ENCODE peak calls at places on chromosome 18, in ten cellular contexts. H is heart right ventricle; I is HTR-8/SVneo; G is COR-L47; U is GDM1; O is SW 1271; M is activated CD4-positive, alpha-beta T cell treated with anti-CD3 and anti-CD28 coated beads for 36 hours; W is astrocyte of the spinal cord; X is fibroblast of lung; T is amniotic stem cell. C is an unnamed sample.

GRCh38 chr18:67290421-67290820 is 226.1 kb downstream of the DSEL start:
- DNase-seq in H (no peak), I (no peak), G (no peak), U (no peak), O (no peak), M (no peak), W (no peak), X (peak), T (no peak), C (peak)

GRCh38 chr18:31863103-31863502 is 79.8 kb downstream of the TRAPPC8 start:
- DNase-seq in H (no peak), I (no peak), G (no peak), U (no peak), O (no peak), M (no peak), W (no peak), X (no peak), T (no peak), C (no peak)

GRCh38 chr18:58806826-58807714 is 57.6 kb upstream of the ZNF532 start:
- DNase-seq in H (no peak), I (no peak), G (no peak), U (no peak), O (no peak), M (peak), W (no peak), X (no peak), T (no peak), C (no peak)

GRCh38 chr18:13548106-13548819 is 178.1 kb downstream of the FAM210A start:
- DNase-seq in H (no peak), I (no peak), G (no peak), U (no peak), O (no peak), M (peak), W (no peak), X (no peak), T (no peak), C (no peak)

GRCh38 chr18:46622999-46623398 is 34.0 kb downstream of the LOXHD1 start:
- DNase-seq in H (no peak), I (no peak), G (peak), U (peak), O (no peak), M (no peak), W (peak), X (peak), T (no peak), C (peak)

GRCh38 chr18:13217971-13218375 is 587 bp upstream of the LDLRAD4 start:
- DNase-seq in H (peak), I (no peak), G (no peak), U (no peak), O (no peak), M (peak), W (no peak), X (peak), T (no peak), C (no peak)

GRCh38 chr18:63440219-63440618 is 17.9 kb upstream of the VPS4B start:
- DNase-seq in H (peak), I (no peak), G (no peak), U (no peak), O (no peak), M (no peak), W (no peak), X (no peak), T (no peak), C (peak)

GRCh38 chr18:51135361-51135760 is 62.1 kb downstream of the MEX3C start:
- DNase-seq in H (no peak), I (peak), G (no peak), U (no peak), O (no peak), M (no peak), W (peak), X (peak), T (no peak), C (peak)

GRCh38 chr18:10482985-10483949 is 28.8 kb downstream of the APCDD1 start:
- DNase-seq in H (no peak), I (no peak), G (no peak), U (peak), O (no peak), M (no peak), W (no peak), X (no peak), T (no peak), C (no peak)

GRCh38 chr18:8990276-8991031 is 112.0 kb upstream of the NDUFV2 start:
- DNase-seq in H (peak), I (no peak), G (no peak), U (no peak), O (no peak), M (no peak), W (peak), X (peak), T (no peak), C (no peak)

GRCh38 chr18:31774477-31774785 is 13.8 kb upstream of the SLC25A52 start:
- DNase-seq in H (no peak), I (no peak), G (no peak), U (no peak), O (no peak), M (no peak), W (no peak), X (no peak), T (no peak), C (no peak)

GRCh38 chr18:3466051-3466450 is 16.1 kb downstream of the TGIF1 start:
- DNase-seq in H (no peak), I (no peak), G (no peak), U (peak), O (peak), M (no peak), W (peak), X (peak), T (no peak), C (peak)

GRCh38 chr18:56108486-56109367 is 520.7 kb upstream of the TCF4 start:
- DNase-seq in H (no peak), I (no peak), G (no peak), U (no peak), O (no peak), M (no peak), W (no peak), X (peak), T (no peak), C (no peak)

GRCh38 chr18:79377187-79377891 is 18.4 kb upstream of the NFATC1 start:
- DNase-seq in H (no peak), I (no peak), G (no peak), U (no peak), O (no peak), M (no peak), W (no peak), X (no peak), T (no peak), C (no peak)

GRCh38 chr18:48052291-48052840 is 121.9 kb upstream of the SMAD2 start:
- DNase-seq in H (no peak), I (no peak), G (no peak), U (no peak), O (no peak), M (no peak), W (no peak), X (no peak), T (no peak), C (no peak)

GRCh38 chr18:10936211-10937053 is 212.9 kb downstream of the PIEZO2 start:
- DNase-seq in H (no peak), I (peak), G (no peak), U (no peak), O (no peak), M (no peak), W (no peak), X (no peak), T (peak), C (no peak)

C was measured in HCEC 1CT.